ENCODE peak calls at places on chromosomes 3 and 15, in eight cellular contexts. H is upper lobe of left lung; L is CD8-positive, alpha-beta memory T cell; Z is hepatocyte; W is SK-N-SH; T is astrocyte; D is aorta; M is bronchial epithelial cell. U is an unnamed sample. For H3K27me3, the result is how much of the 10 kb centered on the place peaks cover.

GRCh38 chr3:100797921-100798491 is 88.7 kb downstream of the TFG start:
- DNase-seq in H (no peak), L (no peak), Z (no peak), W (no peak), T (peak), D (no peak), M (peak), U (no peak)

GRCh38 chr3:171345112-171345843 is 114.9 kb downstream of the TNIK start:
- DNase-seq in H (no peak), L (no peak), Z (no peak), W (no peak), T (no peak), D (no peak), M (no peak), U (no peak)

GRCh38 chr15:63972801-63973200 is 73.5 kb downstream of the DAPK2 start:
- DNase-seq in H (no peak), L (no peak), Z (no peak), W (no peak), T (no peak), D (no peak), M (peak), U (no peak)

GRCh38 chr3:190094201-190094718 is 26.4 kb downstream of the P3H2 start:
- DNase-seq in H (no peak), L (no peak), Z (no peak), W (no peak), T (peak), D (no peak), M (no peak), U (no peak)

GRCh38 chr15:64507293-64507802 is 47.0 kb downstream of the ZNF609 start:
- DNase-seq in H (no peak), L (no peak), Z (peak), W (peak), T (peak), D (no peak), M (peak), U (peak)

GRCh38 chr15:58362262-58362922 is 69.4 kb upstream of the LIPC start:
- DNase-seq in H (no peak), L (no peak), Z (no peak), W (no peak), T (no peak), D (no peak), M (no peak), U (no peak)

GRCh38 chr3:105365536-105366301 is 990 bp upstream of the ALCAM start:
- DNase-seq in H (no peak), L (no peak), Z (peak), W (peak), T (peak), D (no peak), M (peak), U (peak)

GRCh38 chr3:115623414-115623868 is at the start of gene GAP43:
- DNase-seq in H (no peak), L (no peak), Z (peak), W (peak), T (peak), D (peak), M (peak), U (peak)

GRCh38 chr3:124920718-124921117 is 13.8 kb downstream of the MUC13 start:
- DNase-seq in H (no peak), L (no peak), Z (no peak), W (no peak), T (no peak), D (no peak), M (no peak), U (no peak)

GRCh38 chr15:58222698-58223097 is 84.5 kb downstream of the AQP9 start:
- DNase-seq in H (no peak), L (no peak), Z (no peak), W (no peak), T (peak), D (no peak), M (no peak), U (no peak)

GRCh38 chr3:56923546-56924224 is 121.9 kb upstream of the ARHGEF3 start:
- DNase-seq in H (no peak), L (peak), Z (peak), W (no peak), T (no peak), D (no peak), M (peak), U (no peak)

GRCh38 chr3:155741598-155741997 is 3.3 kb downstream of the PLCH1 start:
- DNase-seq in H (no peak), L (no peak), Z (no peak), W (no peak), T (no peak), D (no peak), M (no peak), U (no peak)

GRCh38 chr3:141625506-141625905 is 112.6 kb upstream of the RNF7 start:
- DNase-seq in H (no peak), L (no peak), Z (no peak), W (no peak), T (no peak), D (no peak), M (peak), U (no peak)

GRCh38 chr3:108073712-108074431 is 17.0 kb downstream of the CD47 start:
- DNase-seq in H (no peak), L (no peak), Z (no peak), W (no peak), T (no peak), D (no peak), M (peak), U (no peak)

GRCh38 chr15:66795851-66796250 is 93.8 kb downstream of the SMAD6 start:
- DNase-seq in H (no peak), L (no peak), Z (no peak), W (no peak), T (no peak), D (no peak), M (no peak), U (no peak)

GRCh38 chr3:114566162-114566755 is 272.4 kb downstream of the TIGIT start:
- DNase-seq in H (no peak), L (no peak), Z (no peak), W (no peak), T (no peak), D (no peak), M (peak), U (no peak)

GRCh38 chr3:154844863-154845262 is 235.3 kb upstream of the MME start:
- DNase-seq in H (no peak), L (no peak), Z (no peak), W (no peak), T (no peak), D (no peak), M (no peak), U (no peak)

GRCh38 chr15:76483752-76484151 is 147.2 kb downstream of the ISL2 start:
- DNase-seq in H (no peak), L (no peak), Z (no peak), W (no peak), T (no peak), D (no peak), M (no peak), U (no peak)

GRCh38 chr15:57436166-57436565 is 59.9 kb downstream of the CGNL1 start:
- DNase-seq in H (no peak), L (no peak), Z (no peak), W (no peak), T (no peak), D (no peak), M (no peak), U (no peak)

GRCh38 chr15:55151621-55152020 is 45.1 kb downstream of the RSL24D1 start:
- DNase-seq in H (no peak), L (no peak), Z (no peak), W (no peak), T (no peak), D (no peak), M (no peak), U (no peak)

GRCh38 chr15:99703603-99704443 is 29.4 kb downstream of the LYSMD4 start:
- DNase-seq in H (no peak), L (no peak), Z (peak), W (no peak), T (peak), D (no peak), M (peak), U (no peak)

GRCh38 chr3:11172136-11172670 is 17.9 kb downstream of the HRH1 start:
- DNase-seq in H (no peak), L (no peak), Z (no peak), W (no peak), T (no peak), D (no peak), M (no peak), U (no peak)

GRCh38 chr15:42890161-42890913 is 30.2 kb downstream of the TTBK2 start:
- DNase-seq in H (no peak), L (no peak), Z (peak), W (no peak), T (peak), D (no peak), M (peak), U (no peak)

GRCh38 chr3:77319711-77320110 is 279.8 kb downstream of the ROBO2 start:
- DNase-seq in H (no peak), L (no peak), Z (no peak), W (peak), T (no peak), D (no peak), M (peak), U (peak)

GRCh38 chr3:14802332-14802731 is 16.4 kb upstream of the FGD5 start:
- DNase-seq in H (no peak), L (no peak), Z (no peak), W (no peak), T (no peak), D (no peak), M (no peak), U (no peak)

GRCh38 chr15:100383302-100384107 is 41.7 kb upstream of the ADAMTS17 start:
- DNase-seq in H (no peak), L (no peak), Z (peak), W (peak), T (peak), D (no peak), M (peak), U (peak)

GRCh38 chr3:121974601-121975111 is 47.4 kb downstream of the ILDR1 start:
- DNase-seq in H (no peak), L (no peak), Z (no peak), W (no peak), T (peak), D (no peak), M (peak), U (no peak)

GRCh38 chr3:9862391-9863235 is 17.4 kb downstream of the CIDEC start:
- DNase-seq in H (peak), L (no peak), Z (peak), W (peak), T (no peak), D (peak), M (no peak), U (no peak)

GRCh38 chr3:152176241-152176640 is 92.5 kb upstream of the MBNL1 start:
- DNase-seq in H (no peak), L (no peak), Z (no peak), W (no peak), T (peak), D (no peak), M (no peak), U (no peak)

GRCh38 chr3:37924453-37924852 is 62.8 kb downstream of the CTDSPL start:
- DNase-seq in H (no peak), L (no peak), Z (no peak), W (no peak), T (no peak), D (no peak), M (no peak), U (no peak)

GRCh38 chr3:37922721-37923575 is 61.3 kb downstream of the CTDSPL start:
- DNase-seq in H (no peak), L (no peak), Z (no peak), W (no peak), T (peak), D (peak), M (peak), U (no peak)

GRCh38 chr3:37925157-37925556 is 63.5 kb downstream of the CTDSPL start:
- DNase-seq in H (no peak), L (no peak), Z (no peak), W (no peak), T (no peak), D (no peak), M (no peak), U (no peak)

GRCh38 chr3:37923576-37923926 is 61.9 kb downstream of the CTDSPL start:
- DNase-seq in H (no peak), L (no peak), Z (no peak), W (no peak), T (no peak), D (no peak), M (no peak), U (no peak)

DNA sequence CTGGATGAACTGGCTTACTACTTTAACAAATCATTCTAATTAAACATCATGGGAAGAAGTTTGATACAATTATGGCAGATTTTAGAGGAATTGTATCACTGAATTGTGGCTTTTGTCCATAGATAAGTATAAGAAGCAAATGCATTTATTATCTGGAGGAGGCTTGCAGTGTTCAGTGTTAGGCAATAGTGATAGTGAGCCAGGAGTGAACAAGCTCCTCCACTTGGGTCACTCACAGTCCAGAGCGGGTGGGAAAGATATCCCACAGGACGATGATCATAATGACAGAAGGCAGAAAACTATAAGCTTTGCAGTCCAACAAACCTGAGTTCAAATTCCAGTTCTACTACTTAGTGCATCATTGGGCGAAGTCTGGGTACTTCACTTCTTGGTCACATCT is 64.0 kb upstream of the VILL start:
- DNase-seq in H (no peak), L (no peak), Z (no peak), W (no peak), T (no peak), D (no peak), M (no peak), U (no peak)
- H3K27me3 ChIP-seq in H (under half), L (under half), Z (under half), W (under half), T (under half), D (under half), M (under half), U (under half)

GRCh38 chr15:79434361-79434760 is 2.2 kb downstream of the MINAR1 start:
- DNase-seq in H (no peak), L (no peak), Z (no peak), W (no peak), T (no peak), D (no peak), M (no peak), U (no peak)

GRCh38 chr15:79432345-79433311 is 492 bp downstream of the MINAR1 start:
- DNase-seq in H (peak), L (no peak), Z (peak), W (peak), T (no peak), D (no peak), M (no peak), U (no peak)

GRCh38 chr15:79430901-79431635 is 1.1 kb upstream of the MINAR1 start:
- DNase-seq in H (no peak), L (no peak), Z (no peak), W (no peak), T (no peak), D (no peak), M (no peak), U (peak)

GRCh38 chr15:79433610-79434009 is 1.5 kb downstream of the MINAR1 start:
- DNase-seq in H (no peak), L (no peak), Z (no peak), W (peak), T (no peak), D (no peak), M (no peak), U (peak)

DNA sequence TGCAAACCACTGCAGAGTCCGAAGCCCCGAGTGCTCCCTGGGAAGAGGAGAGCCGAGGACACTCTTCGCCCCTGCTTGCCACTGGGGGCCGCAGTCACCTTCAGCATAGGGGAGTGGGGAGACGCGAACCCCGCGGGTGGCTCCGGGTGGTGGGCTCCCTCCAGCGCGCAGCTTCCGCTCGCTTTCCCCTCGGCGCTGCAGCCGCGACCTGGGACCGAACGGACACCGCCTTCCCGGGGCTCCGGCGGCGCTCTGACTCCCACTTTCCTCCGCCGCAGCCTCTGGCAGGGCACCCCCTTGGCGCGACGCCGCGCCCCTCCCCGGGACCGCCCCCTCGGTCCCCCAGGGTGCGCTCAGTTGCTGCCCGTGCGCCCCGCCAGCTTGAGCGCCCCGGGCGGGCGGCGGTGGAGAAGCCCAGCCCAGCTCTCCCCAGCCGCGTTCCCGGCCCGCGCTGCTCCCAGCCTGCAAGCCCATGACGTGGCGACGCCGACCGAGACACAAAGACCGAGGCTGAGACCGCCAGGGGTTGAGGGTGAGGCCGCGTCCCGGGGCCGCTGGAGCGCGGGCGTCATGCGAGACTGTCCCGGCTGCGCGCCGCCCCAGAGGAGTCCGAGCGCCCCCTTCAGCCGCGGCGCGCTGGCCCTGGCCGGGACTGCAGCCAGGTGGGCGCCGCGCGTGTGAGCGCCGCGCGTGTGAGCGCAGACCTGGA is at the start of gene MINAR1:
- DNase-seq in H (peak), L (no peak), Z (peak), W (peak), T (peak), D (peak), M (peak), U (peak)
- H3K27me3 ChIP-seq in H (under half), L (under half), Z (half or more), W (under half), T (under half), D (under half), M (under half), U (under half)

GRCh38 chr3:64685331-64685799 is 2.4 kb downstream of the ADAMTS9 start:
- DNase-seq in H (peak), L (no peak), Z (peak), W (peak), T (peak), D (peak), M (no peak), U (no peak)

GRCh38 chr3:64686446-64686908 is 1.3 kb downstream of the ADAMTS9 start:
- DNase-seq in H (no peak), L (no peak), Z (peak), W (peak), T (peak), D (no peak), M (peak), U (no peak)

GRCh38 chr3:64687781-64688515 is at the start of gene ADAMTS9:
- DNase-seq in H (peak), L (no peak), Z (peak), W (peak), T (peak), D (peak), M (no peak), U (peak)

GRCh38 chr3:64685800-64686445 is 1.9 kb downstream of the ADAMTS9 start:
- DNase-seq in H (peak), L (no peak), Z (peak), W (peak), T (peak), D (peak), M (peak), U (peak)

GRCh38 chr3:64687381-64687780 is 419 bp downstream of the ADAMTS9 start:
- DNase-seq in H (no peak), L (no peak), Z (no peak), W (peak), T (no peak), D (no peak), M (no peak), U (no peak)
- H3K27me3 ChIP-seq in H (under half), L (under half), Z (under half), W (under half), T (under half), D (under half), M (under half), U (under half)

DNA sequence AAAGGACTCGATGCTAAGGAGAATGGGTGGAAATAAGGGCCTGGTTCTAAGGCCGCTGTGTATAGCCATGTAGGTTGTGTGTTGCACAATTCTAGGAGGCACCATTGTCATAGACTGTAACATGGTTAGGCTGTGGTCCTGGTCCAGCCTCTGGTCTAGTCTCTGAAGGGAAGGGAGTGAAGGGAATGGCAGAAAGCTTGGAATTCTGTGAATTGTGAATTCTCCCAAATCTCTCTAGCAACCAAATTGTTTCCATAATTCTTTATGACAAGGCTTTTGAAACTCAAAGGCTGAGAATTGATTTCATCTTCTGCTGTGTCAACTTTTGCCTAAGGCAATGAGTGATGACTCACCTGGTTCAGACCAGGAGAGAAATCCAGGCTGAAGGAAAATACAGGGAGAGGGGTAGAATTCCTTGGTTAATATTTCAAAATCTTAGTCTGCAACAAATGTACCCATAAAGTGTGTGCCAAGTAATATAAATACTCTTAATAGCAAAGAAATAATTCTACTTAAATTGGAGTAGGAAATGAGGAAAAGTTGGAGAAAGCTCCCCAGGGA is 82.6 kb upstream of the ADPGK start:
- DNase-seq in H (no peak), L (no peak), Z (no peak), W (no peak), T (no peak), D (no peak), M (peak), U (no peak)
- H3K27me3 ChIP-seq in H (under half), L (under half), Z (under half), W (under half), T (under half), D (under half), M (under half), U (under half)

GRCh38 chr3:66581261-66581660 is 80.4 kb upstream of the LRIG1 start:
- DNase-seq in H (no peak), L (no peak), Z (no peak), W (no peak), T (no peak), D (no peak), M (no peak), U (no peak)

GRCh38 chr3:66583646-66584045 is 82.8 kb upstream of the LRIG1 start:
- DNase-seq in H (no peak), L (no peak), Z (no peak), W (no peak), T (no peak), D (no peak), M (peak), U (no peak)

GRCh38 chr3:66586853-66587252 is 86.0 kb upstream of the LRIG1 start:
- DNase-seq in H (no peak), L (no peak), Z (no peak), W (no peak), T (no peak), D (no peak), M (no peak), U (no peak)

GRCh38 chr3:66585696-66586095 is 84.9 kb upstream of the LRIG1 start:
- DNase-seq in H (no peak), L (no peak), Z (no peak), W (no peak), T (no peak), D (no peak), M (no peak), U (no peak)

DNA sequence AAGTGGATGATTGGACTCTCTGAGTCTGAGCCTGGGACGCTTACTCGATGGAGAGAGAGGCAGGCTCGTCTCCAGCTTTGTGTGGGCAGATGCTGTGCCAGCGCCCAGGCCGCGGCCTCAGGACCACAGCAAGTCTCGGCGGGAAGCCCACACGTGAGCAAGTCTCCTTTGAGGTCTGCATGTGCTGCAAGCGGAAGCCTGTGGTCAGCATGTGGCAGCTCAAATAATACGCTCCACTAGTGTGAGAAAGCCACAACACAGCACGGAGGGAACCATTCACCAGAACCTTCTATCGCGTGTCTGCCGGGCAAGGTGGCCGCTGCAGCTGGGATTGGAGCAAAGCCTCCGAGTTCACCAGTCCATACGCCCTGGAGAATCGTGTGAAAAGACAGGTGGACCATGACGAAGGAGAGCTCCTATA is 81.9 kb upstream of the LRIG1 start:
- DNase-seq in H (peak), L (peak), Z (no peak), W (no peak), T (peak), D (no peak), M (no peak), U (no peak)
- H3K27me3 ChIP-seq in H (under half), L (under half), Z (under half), W (under half), T (under half), D (under half), M (under half), U (under half)